ENCODE peak calls at places on chromosome 21, in eight cellular contexts. One of them, this sample, is unnamed.
A peak's percentile ranks its signal among the peaks of the same experiment; 100 is the strongest.

GRCh38 chr21:33831962-33832659 is 83.5 kb downstream of the ATP5PO start:
- DNase-seq in tibial artery: no peak
- DNase-seq in upper lobe of right lung: no peak
- DNase-seq in CD4-positive, alpha-beta T cell: no peak
- DNase-seq in ascending aorta: no peak
- DNase-seq in neural crest cell: no peak
- DNase-seq in hepatocyte: no peak
- DNase-seq in right atrium auricular region: no peak
- DNase-seq in this sample: no peak

GRCh38 chr21:38531142-38531541 is 32.9 kb upstream of the ERG start:
- DNase-seq in tibial artery: no peak
- DNase-seq in upper lobe of right lung: no peak
- DNase-seq in CD4-positive, alpha-beta T cell: no peak
- DNase-seq in ascending aorta: no peak
- DNase-seq in neural crest cell: no peak
- DNase-seq in hepatocyte: no peak
- DNase-seq in right atrium auricular region: no peak
- DNase-seq in this sample: no peak

GRCh38 chr21:15839026-15839425 is 109.2 kb downstream of the USP25 start:
- DNase-seq in tibial artery: no peak
- DNase-seq in upper lobe of right lung: no peak
- DNase-seq in CD4-positive, alpha-beta T cell: no peak
- DNase-seq in ascending aorta: no peak
- DNase-seq in neural crest cell: no peak
- DNase-seq in hepatocyte: no peak
- DNase-seq in right atrium auricular region: no peak
- DNase-seq in this sample: no peak

GRCh38 chr21:28419110-28419509 is 573.6 kb downstream of the LTN1 start:
- DNase-seq in tibial artery: no peak
- DNase-seq in upper lobe of right lung: no peak
- DNase-seq in CD4-positive, alpha-beta T cell: no peak
- DNase-seq in ascending aorta: no peak
- DNase-seq in neural crest cell: no peak
- DNase-seq in hepatocyte: peak; percentile 8
- DNase-seq in right atrium auricular region: no peak
- DNase-seq in this sample: no peak

GRCh38 chr21:27024971-27025370 is 58.1 kb upstream of the ADAMTS5 start:
- DNase-seq in tibial artery: no peak
- DNase-seq in upper lobe of right lung: no peak
- DNase-seq in CD4-positive, alpha-beta T cell: no peak
- DNase-seq in ascending aorta: no peak
- DNase-seq in neural crest cell: no peak
- DNase-seq in hepatocyte: no peak
- DNase-seq in right atrium auricular region: no peak
- DNase-seq in this sample: no peak

GRCh38 chr21:32377991-32378390 is 14.8 kb downstream of the URB1 start:
- DNase-seq in tibial artery: no peak
- DNase-seq in upper lobe of right lung: no peak
- DNase-seq in CD4-positive, alpha-beta T cell: no peak
- DNase-seq in ascending aorta: no peak
- DNase-seq in neural crest cell: no peak
- DNase-seq in hepatocyte: no peak
- DNase-seq in right atrium auricular region: no peak
- DNase-seq in this sample: no peak

GRCh38 chr21:29231781-29232548 is 66.8 kb upstream of the BACH1 start:
- DNase-seq in tibial artery: no peak
- DNase-seq in upper lobe of right lung: no peak
- DNase-seq in CD4-positive, alpha-beta T cell: no peak
- DNase-seq in ascending aorta: no peak
- DNase-seq in neural crest cell: no peak
- DNase-seq in hepatocyte: no peak
- DNase-seq in right atrium auricular region: no peak
- DNase-seq in this sample: no peak

GRCh38 chr21:38267136-38267535 is 10.3 kb downstream of the KCNJ15 start:
- DNase-seq in tibial artery: no peak
- DNase-seq in upper lobe of right lung: no peak
- DNase-seq in CD4-positive, alpha-beta T cell: no peak
- DNase-seq in ascending aorta: no peak
- DNase-seq in neural crest cell: no peak
- DNase-seq in hepatocyte: no peak
- DNase-seq in right atrium auricular region: no peak
- DNase-seq in this sample: no peak

GRCh38 chr21:33308586-33309490 is 15.9 kb upstream of the IFNAR1 start:
- DNase-seq in tibial artery: peak; percentile 29
- DNase-seq in upper lobe of right lung: no peak
- DNase-seq in CD4-positive, alpha-beta T cell: peak; percentile 39
- DNase-seq in ascending aorta: no peak
- DNase-seq in neural crest cell: no peak
- DNase-seq in hepatocyte: no peak
- DNase-seq in right atrium auricular region: peak; percentile 56
- DNase-seq in this sample: no peak

GRCh38 chr21:39687069-39687468 is 57.9 kb upstream of the IGSF5 start:
- DNase-seq in tibial artery: no peak
- DNase-seq in upper lobe of right lung: no peak
- DNase-seq in CD4-positive, alpha-beta T cell: no peak
- DNase-seq in ascending aorta: no peak
- DNase-seq in neural crest cell: no peak
- DNase-seq in hepatocyte: no peak
- DNase-seq in right atrium auricular region: no peak
- DNase-seq in this sample: no peak

GRCh38 chr21:25457411-25457810 is 149.9 kb downstream of the MRPL39 start:
- DNase-seq in tibial artery: no peak
- DNase-seq in upper lobe of right lung: no peak
- DNase-seq in CD4-positive, alpha-beta T cell: no peak
- DNase-seq in ascending aorta: no peak
- DNase-seq in neural crest cell: no peak
- DNase-seq in hepatocyte: peak; percentile 5
- DNase-seq in right atrium auricular region: no peak
- DNase-seq in this sample: no peak

GRCh38 chr21:32334980-32335471 is 36.4 kb downstream of the MRAP start:
- DNase-seq in tibial artery: peak; percentile 28
- DNase-seq in upper lobe of right lung: no peak
- DNase-seq in CD4-positive, alpha-beta T cell: no peak
- DNase-seq in ascending aorta: no peak
- DNase-seq in neural crest cell: no peak
- DNase-seq in hepatocyte: no peak
- DNase-seq in right atrium auricular region: no peak
- DNase-seq in this sample: no peak

DNA sequence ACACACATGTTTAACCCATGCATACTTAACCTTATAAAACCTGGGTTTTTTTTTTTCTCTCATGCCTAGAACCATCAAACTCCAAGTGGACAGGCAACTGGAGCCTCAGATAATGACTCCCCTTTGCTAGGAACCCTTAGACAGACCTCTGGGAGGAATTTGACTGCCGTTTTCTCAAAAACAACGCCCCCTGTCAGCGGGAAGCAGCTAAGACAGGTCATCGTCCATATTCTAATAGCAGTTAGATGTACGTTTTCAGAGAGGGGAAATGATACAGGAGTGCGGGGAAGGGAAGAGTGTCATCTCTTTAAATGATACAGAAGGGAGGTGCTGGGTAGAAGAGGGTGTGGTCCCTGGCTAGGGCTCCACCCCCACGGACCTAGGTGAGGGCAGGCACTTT is 34.7 kb downstream of the LRRC3 start:
- DNase-seq in tibial artery: no peak
- DNase-seq in upper lobe of right lung: no peak
- DNase-seq in CD4-positive, alpha-beta T cell: no peak
- DNase-seq in ascending aorta: no peak
- DNase-seq in neural crest cell: no peak
- DNase-seq in hepatocyte: no peak
- DNase-seq in right atrium auricular region: no peak
- DNase-seq in this sample: no peak
- TF ChIP-seq CTCF in tibial artery: no peak
- TF ChIP-seq CTCF in upper lobe of right lung: no peak
- TF ChIP-seq CTCF in CD4-positive, alpha-beta T cell: no peak
- TF ChIP-seq CTCF in ascending aorta: no peak
- TF ChIP-seq CTCF in neural crest cell: peak; percentile 41
- TF ChIP-seq CTCF in hepatocyte: peak; percentile 18
- TF ChIP-seq CTCF in right atrium auricular region: no peak
- TF ChIP-seq CTCF in this sample: no peak

DNA sequence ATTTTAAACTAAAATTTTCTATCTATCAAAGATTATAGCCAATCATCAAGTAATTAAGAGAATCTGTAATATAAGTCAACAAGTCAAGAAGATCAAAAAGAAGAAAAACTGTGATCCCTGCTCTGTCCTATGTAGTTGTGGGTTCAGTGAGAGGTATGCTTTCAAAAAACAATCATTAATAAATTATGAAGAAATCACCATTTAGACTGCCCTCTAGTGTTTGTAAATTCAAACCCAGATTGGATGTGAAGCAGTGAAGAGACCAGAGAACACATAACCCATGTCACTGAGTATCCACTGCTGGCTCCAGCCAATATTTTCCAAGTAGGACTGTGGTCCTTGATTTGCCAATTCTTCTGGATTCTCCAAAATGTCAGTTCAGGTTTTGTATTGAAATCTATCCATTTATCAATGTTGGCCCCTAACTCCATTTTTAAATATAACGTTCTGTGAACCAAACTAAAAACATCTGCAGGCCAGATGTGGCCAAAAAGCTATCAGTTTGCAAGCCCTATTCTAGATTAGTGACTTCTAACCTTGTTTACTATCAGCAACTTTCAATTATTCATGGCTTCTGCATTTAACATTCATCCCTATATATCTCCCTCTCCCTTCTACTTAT is 467.5 kb upstream of the CXADR start:
- DNase-seq in tibial artery: no peak
- DNase-seq in upper lobe of right lung: no peak
- DNase-seq in CD4-positive, alpha-beta T cell: no peak
- DNase-seq in ascending aorta: no peak
- DNase-seq in neural crest cell: no peak
- DNase-seq in hepatocyte: peak; percentile 11
- DNase-seq in right atrium auricular region: no peak
- DNase-seq in this sample: no peak
- TF ChIP-seq CTCF in tibial artery: peak; percentile 26
- TF ChIP-seq CTCF in upper lobe of right lung: peak; percentile 45
- TF ChIP-seq CTCF in CD4-positive, alpha-beta T cell: no peak
- TF ChIP-seq CTCF in ascending aorta: no peak
- TF ChIP-seq CTCF in neural crest cell: peak; percentile 64
- TF ChIP-seq CTCF in hepatocyte: peak; percentile 50
- TF ChIP-seq CTCF in right atrium auricular region: peak; percentile 61
- TF ChIP-seq CTCF in this sample: peak; percentile 52

GRCh38 chr21:45442276-45442675 is 37.3 kb downstream of the COL18A1 start:
- DNase-seq in tibial artery: no peak
- DNase-seq in upper lobe of right lung: no peak
- DNase-seq in CD4-positive, alpha-beta T cell: no peak
- DNase-seq in ascending aorta: no peak
- DNase-seq in neural crest cell: no peak
- DNase-seq in hepatocyte: no peak
- DNase-seq in right atrium auricular region: no peak
- DNase-seq in this sample: no peak

GRCh38 chr21:45444385-45444784 is 39.4 kb downstream of the COL18A1 start:
- DNase-seq in tibial artery: no peak
- DNase-seq in upper lobe of right lung: no peak
- DNase-seq in CD4-positive, alpha-beta T cell: no peak
- DNase-seq in ascending aorta: no peak
- DNase-seq in neural crest cell: no peak
- DNase-seq in hepatocyte: no peak
- DNase-seq in right atrium auricular region: no peak
- DNase-seq in this sample: no peak

GRCh38 chr21:45441431-45442255 is 36.7 kb downstream of the COL18A1 start:
- DNase-seq in tibial artery: no peak
- DNase-seq in upper lobe of right lung: no peak
- DNase-seq in CD4-positive, alpha-beta T cell: no peak
- DNase-seq in ascending aorta: no peak
- DNase-seq in neural crest cell: no peak
- DNase-seq in hepatocyte: no peak
- DNase-seq in right atrium auricular region: no peak
- DNase-seq in this sample: no peak

GRCh38 chr21:45445369-45445768 is 40.4 kb downstream of the COL18A1 start:
- DNase-seq in tibial artery: no peak
- DNase-seq in upper lobe of right lung: no peak
- DNase-seq in CD4-positive, alpha-beta T cell: no peak
- DNase-seq in ascending aorta: no peak
- DNase-seq in neural crest cell: no peak
- DNase-seq in hepatocyte: no peak
- DNase-seq in right atrium auricular region: no peak
- DNase-seq in this sample: no peak

GRCh38 chr21:45443595-45444181 is 38.7 kb downstream of the COL18A1 start:
- DNase-seq in tibial artery: no peak
- DNase-seq in upper lobe of right lung: no peak
- DNase-seq in CD4-positive, alpha-beta T cell: no peak
- DNase-seq in ascending aorta: no peak
- DNase-seq in neural crest cell: no peak
- DNase-seq in hepatocyte: no peak
- DNase-seq in right atrium auricular region: no peak
- DNase-seq in this sample: no peak
- TF ChIP-seq CTCF in tibial artery: peak; percentile 15
- TF ChIP-seq CTCF in upper lobe of right lung: no peak
- TF ChIP-seq CTCF in CD4-positive, alpha-beta T cell: no peak
- TF ChIP-seq CTCF in ascending aorta: no peak
- TF ChIP-seq CTCF in neural crest cell: no peak
- TF ChIP-seq CTCF in hepatocyte: no peak
- TF ChIP-seq CTCF in right atrium auricular region: peak; percentile 11
- TF ChIP-seq CTCF in this sample: no peak

GRCh38 chr21:45081636-45082035 is 7.3 kb downstream of the ADARB1 start:
- DNase-seq in tibial artery: no peak
- DNase-seq in upper lobe of right lung: no peak
- DNase-seq in CD4-positive, alpha-beta T cell: no peak
- DNase-seq in ascending aorta: no peak
- DNase-seq in neural crest cell: no peak
- DNase-seq in hepatocyte: no peak
- DNase-seq in right atrium auricular region: no peak
- DNase-seq in this sample: no peak

GRCh38 chr21:45079351-45079750 is 5.0 kb downstream of the ADARB1 start:
- DNase-seq in tibial artery: no peak
- DNase-seq in upper lobe of right lung: no peak
- DNase-seq in CD4-positive, alpha-beta T cell: no peak
- DNase-seq in ascending aorta: no peak
- DNase-seq in neural crest cell: no peak
- DNase-seq in hepatocyte: no peak
- DNase-seq in right atrium auricular region: no peak
- DNase-seq in this sample: no peak

GRCh38 chr21:45080639-45081414 is 6.4 kb downstream of the ADARB1 start:
- DNase-seq in tibial artery: no peak
- DNase-seq in upper lobe of right lung: no peak
- DNase-seq in CD4-positive, alpha-beta T cell: peak; percentile 40
- DNase-seq in ascending aorta: no peak
- DNase-seq in neural crest cell: no peak
- DNase-seq in hepatocyte: peak; percentile 53
- DNase-seq in right atrium auricular region: no peak
- DNase-seq in this sample: no peak

GRCh38 chr21:45078877-45079281 is 4.5 kb downstream of the ADARB1 start:
- DNase-seq in tibial artery: no peak
- DNase-seq in upper lobe of right lung: no peak
- DNase-seq in CD4-positive, alpha-beta T cell: peak; percentile 84
- DNase-seq in ascending aorta: no peak
- DNase-seq in neural crest cell: no peak
- DNase-seq in hepatocyte: no peak
- DNase-seq in right atrium auricular region: no peak
- DNase-seq in this sample: no peak

DNA sequence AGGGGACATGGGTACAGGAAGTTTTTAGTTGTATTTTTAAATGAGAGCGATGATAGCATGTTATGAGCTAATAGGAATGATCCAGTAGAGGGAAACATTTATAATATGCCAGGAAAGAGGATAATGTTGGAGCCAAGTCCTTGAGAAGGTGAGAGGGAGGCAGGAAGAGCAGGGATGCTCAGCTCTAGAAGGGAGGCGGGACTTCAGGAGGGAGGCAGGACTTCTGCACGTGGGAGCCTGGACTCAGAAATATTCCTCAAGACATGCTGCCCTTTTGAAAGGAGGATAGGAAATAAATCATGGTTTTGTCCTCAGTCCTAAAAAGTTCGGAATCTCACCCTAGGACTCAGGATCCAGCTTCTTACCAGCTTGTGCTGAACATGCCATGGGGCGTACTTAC is 5.9 kb downstream of the ADARB1 start:
- DNase-seq in tibial artery: no peak
- DNase-seq in upper lobe of right lung: no peak
- DNase-seq in CD4-positive, alpha-beta T cell: no peak
- DNase-seq in ascending aorta: no peak
- DNase-seq in neural crest cell: no peak
- DNase-seq in hepatocyte: no peak
- DNase-seq in right atrium auricular region: no peak
- DNase-seq in this sample: no peak
- TF ChIP-seq CTCF in tibial artery: no peak
- TF ChIP-seq CTCF in upper lobe of right lung: no peak
- TF ChIP-seq CTCF in CD4-positive, alpha-beta T cell: no peak
- TF ChIP-seq CTCF in ascending aorta: no peak
- TF ChIP-seq CTCF in neural crest cell: no peak
- TF ChIP-seq CTCF in hepatocyte: no peak
- TF ChIP-seq CTCF in right atrium auricular region: no peak
- TF ChIP-seq CTCF in this sample: no peak